ENCODE peak calls at places on chromosomes 13 and 19, in seven cellular contexts. W is lower leg skin, A is epithelial cell of prostate, E is activated gamma-delta T cell treated with Interleukin-2 at 50 U/mL for 16 hours, X is cardiac muscle cell, T is iPS-NIHi11, P is WTC11. M is an unnamed sample.

GRCh38 chr19:28420731-28421550 is 792.0 kb downstream of the UQCRFS1 start:
- DNase-seq in T (no peak), E (no peak), A (no peak), P (no peak), W (no peak), X (no peak), M (no peak)

GRCh38 chr19:54275951-54276350 is 5.0 kb downstream of the LILRB2 start:
- DNase-seq in A (no peak), T (no peak), X (no peak), W (no peak), E (no peak), P (no peak), M (no peak)

GRCh38 chr13:40581277-40581579 is 85.2 kb downstream of the FOXO1 start:
- DNase-seq in A (no peak), P (no peak), W (no peak), T (no peak), X (no peak), E (no peak), M (no peak)

GRCh38 chr19:38917921-38918491 is 6.0 kb upstream of the CCER2 start:
- DNase-seq in W (no peak), A (no peak), E (no peak), P (no peak), X (peak), T (no peak), M (no peak)

GRCh38 chr13:33057019-33057785 is 41.0 kb downstream of the KL start:
- DNase-seq in W (peak), A (no peak), E (no peak), T (peak), P (no peak), X (peak), M (no peak)

GRCh38 chr13:63112799-63113395 is 1697.2 kb upstream of the PCDH20 start:
- DNase-seq in X (no peak), P (no peak), W (no peak), A (no peak), E (no peak), T (no peak), M (no peak)

GRCh38 chr13:40440990-40441820 is 225.2 kb downstream of the FOXO1 start:
- DNase-seq in P (no peak), T (peak), W (peak), X (peak), E (no peak), A (no peak), M (peak)

GRCh38 chr13:27295096-27295495 is 24.5 kb downstream of the RASL11A start:
- DNase-seq in T (no peak), W (no peak), X (no peak), E (no peak), P (no peak), A (no peak), M (no peak)

GRCh38 chr13:75195479-75196111 is 286.4 kb downstream of the TBC1D4 start:
- DNase-seq in P (no peak), T (peak), W (no peak), E (no peak), A (no peak), X (peak), M (no peak)

GRCh38 chr19:49677901-49678674 is 1.0 kb downstream of the PRMT1 start:
- DNase-seq in X (peak), W (peak), A (no peak), T (peak), E (peak), P (peak), M (peak)

GRCh38 chr19:4338441-4339350 is at the start of gene STAP2:
- DNase-seq in E (no peak), A (peak), X (peak), W (peak), T (no peak), P (peak), M (peak)

GRCh38 chr13:30009411-30009810 is 159.0 kb upstream of the UBL3 start:
- DNase-seq in A (no peak), T (no peak), W (no peak), E (no peak), X (no peak), P (no peak), M (no peak)

GRCh38 chr19:604355-604754 is 14.7 kb downstream of the HCN2 start:
- DNase-seq in W (no peak), E (no peak), T (peak), X (no peak), A (no peak), P (no peak), M (no peak)

GRCh38 chr19:45657520-45658163 is 10.4 kb upstream of the GIPR start:
- DNase-seq in T (no peak), P (no peak), X (no peak), A (no peak), W (no peak), E (no peak), M (no peak)

GRCh38 chr19:1851581-1852293 is 3.5 kb upstream of the REXO1 start:
- DNase-seq in E (peak), W (no peak), P (no peak), T (no peak), A (no peak), X (no peak), M (no peak)

GRCh38 chr19:23817519-23817918 is 58.8 kb upstream of the ZNF681 start:
- DNase-seq in A (no peak), W (no peak), X (peak), T (peak), P (peak), E (peak), M (no peak)

GRCh38 chr13:20544186-20544914 is 18.7 kb upstream of the CRYL1 start:
- DNase-seq in W (no peak), A (no peak), E (no peak), X (no peak), T (no peak), P (no peak), M (no peak)

GRCh38 chr19:56942749-56943148 is 102.2 kb upstream of the PEG3 start:
- DNase-seq in A (no peak), P (no peak), E (no peak), X (peak), T (peak), W (no peak), M (no peak)